ENCODE peak calls at places on chromosome 14, in eight cellular contexts. G is A549, N is ascending aorta, P is right atrium auricular region, W is lung, Z is Panc1, C is lower leg skin, U is H1. X is an unnamed sample.

GRCh38 chr14:103883263-103883523 is 35.8 kb upstream of the PPP1R13B start:
- DNase-seq in G (no peak), N (no peak), P (no peak), W (no peak), Z (no peak), C (no peak), U (no peak), X (no peak)

GRCh38 chr14:60249321-60250251 is 565 bp downstream of the PPM1A start:
- DNase-seq in G (peak), N (no peak), P (peak), W (peak), Z (no peak), C (peak), U (peak), X (peak)

GRCh38 chr14:54117401-54117800 is 160.8 kb upstream of the BMP4 start:
- DNase-seq in G (no peak), N (no peak), P (no peak), W (no peak), Z (no peak), C (no peak), U (no peak), X (no peak)

GRCh38 chr14:96053600-96054381 is 14.6 kb downstream of the C14orf132 start:
- DNase-seq in G (peak), N (peak), P (peak), W (no peak), Z (no peak), C (peak), U (peak), X (peak)

GRCh38 chr14:71692496-71692895 is 239.7 kb upstream of the RGS6 start:
- DNase-seq in G (no peak), N (no peak), P (no peak), W (peak), Z (no peak), C (no peak), U (no peak), X (no peak)

GRCh38 chr14:95227279-95227860 is 70.0 kb upstream of the DICER1 start:
- DNase-seq in G (no peak), N (no peak), P (no peak), W (no peak), Z (no peak), C (peak), U (no peak), X (no peak)

GRCh38 chr14:44945264-44945663 is 16.5 kb downstream of the KLHL28 start:
- DNase-seq in G (no peak), N (no peak), P (no peak), W (no peak), Z (no peak), C (no peak), U (no peak), X (no peak)

GRCh38 chr14:33307691-33308369 is 369.2 kb downstream of the NPAS3 start:
- DNase-seq in G (no peak), N (no peak), P (no peak), W (no peak), Z (no peak), C (peak), U (peak), X (peak)

GRCh38 chr14:53695692-53696091 is 260.9 kb downstream of the BMP4 start:
- DNase-seq in G (no peak), N (no peak), P (no peak), W (no peak), Z (no peak), C (no peak), U (no peak), X (no peak)

GRCh38 chr14:105848570-105848969 is 322.2 kb downstream of the TMEM121 start:
- DNase-seq in G (no peak), N (no peak), P (no peak), W (no peak), Z (no peak), C (no peak), U (no peak), X (no peak)

GRCh38 chr14:28382460-28383220 is 383.9 kb upstream of the FOXG1 start:
- DNase-seq in G (peak), N (no peak), P (no peak), W (no peak), Z (peak), C (no peak), U (no peak), X (no peak)

GRCh38 chr14:20516921-20517320 is 11.6 kb downstream of the RNASE10 start:
- DNase-seq in G (no peak), N (no peak), P (no peak), W (no peak), Z (no peak), C (no peak), U (no peak), X (no peak)

GRCh38 chr14:105909046-105909827 is 382.9 kb downstream of the TMEM121 start:
- DNase-seq in G (no peak), N (no peak), P (no peak), W (no peak), Z (no peak), C (no peak), U (no peak), X (no peak)

GRCh38 chr14:101103321-101103901 is 199.9 kb upstream of the RTL1 start:
- DNase-seq in G (no peak), N (no peak), P (peak), W (peak), Z (no peak), C (peak), U (no peak), X (no peak)

GRCh38 chr14:100824946-100825690 is 800 bp upstream of the MEG3 start:
- DNase-seq in G (no peak), N (no peak), P (no peak), W (no peak), Z (no peak), C (no peak), U (no peak), X (no peak)

GRCh38 chr14:84826349-84826748 is 703.6 kb upstream of the FLRT2 start:
- DNase-seq in G (no peak), N (no peak), P (no peak), W (no peak), Z (no peak), C (no peak), U (no peak), X (no peak)

GRCh38 chr14:34537677-34538009 is 1.9 kb downstream of the EAPP start:
- DNase-seq in G (no peak), N (no peak), P (no peak), W (no peak), Z (no peak), C (no peak), U (no peak), X (no peak)

GRCh38 chr14:60768602-60769001 is 34.0 kb downstream of the MNAT1 start:
- DNase-seq in G (no peak), N (no peak), P (no peak), W (no peak), Z (no peak), C (no peak), U (no peak), X (no peak)

GRCh38 chr14:61178226-61179060 is 102.7 kb downstream of the TMEM30B start:
- DNase-seq in G (peak), N (peak), P (no peak), W (no peak), Z (peak), C (no peak), U (no peak), X (no peak)

GRCh38 chr14:97462081-97462480 is 664.9 kb downstream of the VRK1 start:
- DNase-seq in G (no peak), N (no peak), P (no peak), W (no peak), Z (no peak), C (no peak), U (no peak), X (no peak)

GRCh38 chr14:97456497-97456896 is 659.3 kb downstream of the VRK1 start:
- DNase-seq in G (no peak), N (no peak), P (no peak), W (no peak), Z (no peak), C (no peak), U (no peak), X (no peak)

GRCh38 chr14:97456958-97457357 is 659.8 kb downstream of the VRK1 start:
- DNase-seq in G (no peak), N (no peak), P (no peak), W (no peak), Z (no peak), C (no peak), U (no peak), X (no peak)

GRCh38 chr14:97459180-97459579 is 662.0 kb downstream of the VRK1 start:
- DNase-seq in G (no peak), N (no peak), P (no peak), W (no peak), Z (no peak), C (no peak), U (no peak), X (no peak)

GRCh38 chr14:97458302-97459137 is 661.3 kb downstream of the VRK1 start:
- DNase-seq in G (no peak), N (no peak), P (no peak), W (no peak), Z (no peak), C (peak), U (peak), X (peak)
- H3K4me3 ChIP-seq in G (no peak), N (peak), P (no peak), W (no peak), Z (no peak), C (no peak), U (peak), X (peak)

GRCh38 chr14:73712540-73713141 is 1.5 kb downstream of the PNMA1 start:
- DNase-seq in G (no peak), N (no peak), P (no peak), W (no peak), Z (no peak), C (no peak), U (no peak), X (no peak)
- H3K4me3 ChIP-seq in G (peak), N (peak), P (peak), W (peak), Z (peak), C (no peak), U (peak), X (peak)

GRCh38 chr14:36847366-36847765 is 185.7 kb downstream of the PAX9 start:
- DNase-seq in G (no peak), N (no peak), P (no peak), W (no peak), Z (no peak), C (no peak), U (no peak), X (no peak)

GRCh38 chr14:36848213-36848612 is 186.6 kb downstream of the PAX9 start:
- DNase-seq in G (no peak), N (no peak), P (no peak), W (no peak), Z (no peak), C (no peak), U (no peak), X (no peak)

GRCh38 chr14:36844443-36844842 is 182.8 kb downstream of the PAX9 start:
- DNase-seq in G (no peak), N (no peak), P (no peak), W (no peak), Z (no peak), C (no peak), U (no peak), X (no peak)

GRCh38 chr14:36843410-36843809 is 181.8 kb downstream of the PAX9 start:
- DNase-seq in G (no peak), N (no peak), P (no peak), W (no peak), Z (no peak), C (no peak), U (no peak), X (no peak)

GRCh38 chr14:36845346-36846042 is 183.8 kb downstream of the PAX9 start:
- DNase-seq in G (no peak), N (no peak), P (no peak), W (no peak), Z (no peak), C (no peak), U (no peak), X (no peak)
- H3K4me3 ChIP-seq in G (no peak), N (no peak), P (no peak), W (no peak), Z (no peak), C (no peak), U (no peak), X (no peak)

GRCh38 chr14:75605916-75606315 is 27.5 kb downstream of the FLVCR2 start:
- DNase-seq in G (no peak), N (no peak), P (no peak), W (no peak), Z (no peak), C (no peak), U (no peak), X (no peak)

GRCh38 chr14:75604979-75605825 is 26.8 kb downstream of the FLVCR2 start:
- DNase-seq in G (no peak), N (no peak), P (peak), W (peak), Z (no peak), C (no peak), U (no peak), X (no peak)

GRCh38 chr14:75597149-75597548 is 18.7 kb downstream of the FLVCR2 start:
- DNase-seq in G (no peak), N (no peak), P (no peak), W (no peak), Z (no peak), C (no peak), U (no peak), X (no peak)

GRCh38 chr14:75607044-75607443 is 28.6 kb downstream of the FLVCR2 start:
- DNase-seq in G (no peak), N (no peak), P (no peak), W (no peak), Z (no peak), C (no peak), U (no peak), X (no peak)

DNA sequence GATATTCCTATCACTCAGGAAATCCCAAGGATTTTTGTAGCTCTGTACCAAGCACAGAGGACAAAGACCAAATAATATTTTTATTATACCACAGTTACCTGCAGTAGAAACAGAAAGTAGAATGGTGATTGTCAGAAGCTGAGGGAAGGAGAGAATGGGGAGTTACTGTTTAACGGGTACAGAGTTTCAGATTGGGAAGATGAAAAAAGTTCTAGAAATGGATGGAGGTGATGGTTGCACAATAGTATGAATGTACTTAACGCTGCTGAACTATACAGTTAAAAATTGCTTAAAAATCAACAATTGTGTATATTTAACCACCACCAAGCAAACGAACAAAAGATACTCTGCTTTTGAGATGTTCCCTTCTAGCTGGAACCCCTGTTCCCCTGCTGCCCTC is 24.1 kb downstream of the FLVCR2 start:
- DNase-seq in G (no peak), N (no peak), P (no peak), W (no peak), Z (no peak), C (no peak), U (no peak), X (no peak)
- H3K4me3 ChIP-seq in G (no peak), N (no peak), P (no peak), W (no peak), Z (no peak), C (no peak), U (no peak), X (no peak)

GRCh38 chr14:90661881-90662280 is 154.3 kb downstream of the TTC7B start:
- DNase-seq in G (no peak), N (no peak), P (no peak), W (peak), Z (no peak), C (no peak), U (peak), X (peak)

GRCh38 chr14:90663680-90664079 is 152.6 kb downstream of the TTC7B start:
- DNase-seq in G (no peak), N (no peak), P (no peak), W (no peak), Z (no peak), C (no peak), U (peak), X (peak)

GRCh38 chr14:90656986-90657385 is 159.2 kb downstream of the TTC7B start:
- DNase-seq in G (no peak), N (no peak), P (no peak), W (no peak), Z (no peak), C (no peak), U (no peak), X (peak)

GRCh38 chr14:90658541-90658967 is 157.7 kb downstream of the TTC7B start:
- DNase-seq in G (no peak), N (no peak), P (no peak), W (no peak), Z (no peak), C (no peak), U (peak), X (no peak)

GRCh38 chr14:90660865-90661570 is 155.2 kb downstream of the TTC7B start:
- DNase-seq in G (no peak), N (no peak), P (no peak), W (peak), Z (no peak), C (no peak), U (peak), X (no peak)
- H3K4me3 ChIP-seq in G (no peak), N (no peak), P (no peak), W (no peak), Z (no peak), C (no peak), U (no peak), X (peak)

GRCh38 chr14:65453807-65454480 is 41.4 kb downstream of the FUT8 start:
- DNase-seq in G (no peak), N (no peak), P (no peak), W (no peak), Z (no peak), C (no peak), U (no peak), X (no peak)
- H3K4me3 ChIP-seq in G (no peak), N (no peak), P (no peak), W (no peak), Z (no peak), C (no peak), U (no peak), X (no peak)

DNA sequence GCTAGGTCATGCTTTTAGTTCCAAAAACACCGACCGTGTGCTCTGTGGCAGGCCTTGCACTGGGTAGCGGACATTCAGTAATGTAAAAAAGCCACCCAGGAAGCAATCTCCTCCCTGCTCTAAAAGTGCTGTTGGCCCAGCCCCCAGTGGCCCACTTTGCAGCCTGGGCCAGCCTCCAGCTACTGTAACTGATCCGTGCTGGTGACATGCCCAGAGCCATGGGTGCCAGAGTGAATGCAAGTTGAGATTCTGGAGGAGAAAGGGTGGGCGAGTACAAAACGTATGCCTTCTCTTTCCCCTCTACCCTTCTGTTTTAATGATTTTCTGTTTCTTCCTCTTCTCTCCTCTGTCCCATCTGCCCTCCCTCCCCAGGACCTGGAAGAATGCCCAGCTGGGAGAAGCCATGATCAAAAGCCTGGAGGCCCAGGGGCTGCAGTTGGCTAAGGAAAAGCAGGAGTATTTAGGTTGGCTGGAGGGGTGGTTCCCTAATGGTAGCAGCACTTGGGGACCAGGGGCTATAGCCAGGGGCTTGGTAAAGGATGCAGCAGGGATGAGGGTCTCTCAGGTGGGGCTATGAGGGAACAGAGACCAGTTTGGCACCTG is 16.9 kb downstream of the PLEKHD1 start:
- DNase-seq in G (no peak), N (no peak), P (no peak), W (no peak), Z (no peak), C (no peak), U (no peak), X (peak)
- H3K4me3 ChIP-seq in G (no peak), N (no peak), P (no peak), W (no peak), Z (no peak), C (no peak), U (no peak), X (no peak)

GRCh38 chr14:88196925-88197324 is 126.1 kb downstream of the KCNK10 start:
- DNase-seq in G (no peak), N (no peak), P (no peak), W (no peak), Z (no peak), C (no peak), U (no peak), X (no peak)

GRCh38 chr14:88202296-88202695 is 120.8 kb downstream of the KCNK10 start:
- DNase-seq in G (no peak), N (no peak), P (no peak), W (no peak), Z (no peak), C (no peak), U (no peak), X (no peak)

GRCh38 chr14:88198441-88198840 is 124.6 kb downstream of the KCNK10 start:
- DNase-seq in G (no peak), N (no peak), P (no peak), W (no peak), Z (no peak), C (no peak), U (no peak), X (no peak)

GRCh38 chr14:88203289-88203688 is 119.8 kb downstream of the KCNK10 start:
- DNase-seq in G (no peak), N (no peak), P (no peak), W (no peak), Z (no peak), C (no peak), U (no peak), X (no peak)

DNA sequence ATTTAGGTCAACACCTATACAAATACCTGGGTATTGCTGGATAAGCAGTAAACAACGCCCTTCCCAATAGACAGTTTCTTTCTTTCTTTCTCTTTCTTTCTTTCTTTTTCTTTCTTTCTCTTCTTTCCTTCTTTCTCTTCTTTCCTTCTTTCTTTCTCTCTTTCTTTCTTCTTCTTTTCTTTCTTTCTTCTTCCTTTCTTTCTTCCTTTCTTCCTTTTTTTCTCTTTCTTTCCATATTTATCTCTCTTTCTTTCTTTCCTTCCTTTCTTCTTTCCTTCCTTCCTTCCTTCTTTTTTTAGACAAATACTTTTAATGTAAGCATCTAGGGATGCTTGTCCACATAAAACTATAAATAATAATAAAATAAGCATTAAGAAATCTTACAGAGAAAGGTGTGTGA is 123.2 kb downstream of the KCNK10 start:
- DNase-seq in G (no peak), N (no peak), P (no peak), W (no peak), Z (no peak), C (no peak), U (no peak), X (no peak)
- H3K4me3 ChIP-seq in G (no peak), N (no peak), P (no peak), W (no peak), Z (no peak), C (no peak), U (no peak), X (no peak)

GRCh38 chr14:93094121-93094918 is 21.4 kb downstream of the ITPK1 start:
- DNase-seq in G (no peak), N (no peak), P (no peak), W (no peak), Z (no peak), C (no peak), U (no peak), X (no peak)
- H3K4me3 ChIP-seq in G (no peak), N (no peak), P (no peak), W (no peak), Z (no peak), C (no peak), U (no peak), X (no peak)

DNA sequence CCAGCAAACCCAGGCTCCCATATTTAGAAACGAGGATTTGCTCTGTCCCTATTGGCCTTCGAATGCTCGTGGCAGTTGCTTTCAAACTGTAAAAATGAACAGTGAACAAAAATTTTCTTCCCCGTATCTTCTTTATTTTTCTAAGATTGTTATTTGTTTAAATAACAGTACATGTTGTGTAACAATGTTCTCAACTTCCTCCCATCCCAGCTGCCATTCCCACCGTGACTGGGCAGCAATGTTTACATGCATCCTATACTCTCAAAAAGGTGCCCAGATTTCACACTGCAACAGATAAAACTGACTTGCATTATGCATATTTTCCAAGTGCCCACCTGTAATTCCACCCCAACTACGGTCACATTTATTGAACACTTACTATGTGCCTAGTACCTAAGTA is 12.8 kb downstream of the VCPKMT start:
- DNase-seq in G (no peak), N (no peak), P (no peak), W (no peak), Z (no peak), C (no peak), U (no peak), X (no peak)
- H3K4me3 ChIP-seq in G (no peak), N (no peak), P (no peak), W (no peak), Z (no peak), C (no peak), U (no peak), X (no peak)

X was measured in dorsolateral prefrontal cortex.